ENCODE peak calls at places on chromosomes 1 and 21, in nine cellular contexts. One of them, this sample, is unnamed.

GRCh38 chr1:40808444-40808843 is 24.9 kb downstream of the KCNQ4 start:
- DNase-seq in IMR-90: no peak
- DNase-seq in A549: no peak
- DNase-seq in heart left ventricle: no peak
- DNase-seq in sigmoid colon: no peak
- DNase-seq in HCT116: no peak
- DNase-seq in uterus: no peak
- DNase-seq in suprapubic skin: no peak
- DNase-seq in H1: no peak
- DNase-seq in this sample: no peak

GRCh38 chr1:54951810-54952226 is 28.6 kb upstream of the TMEM61 start:
- DNase-seq in IMR-90: no peak
- DNase-seq in A549: no peak
- DNase-seq in heart left ventricle: no peak
- DNase-seq in sigmoid colon: no peak
- DNase-seq in HCT116: no peak
- DNase-seq in uterus: no peak
- DNase-seq in suprapubic skin: no peak
- DNase-seq in H1: no peak
- DNase-seq in this sample: no peak

GRCh38 chr1:226987623-226988336 is 47.7 kb downstream of the COQ8A start:
- DNase-seq in IMR-90: no peak
- DNase-seq in A549: no peak
- DNase-seq in heart left ventricle: no peak
- DNase-seq in sigmoid colon: peak; percentile 63
- DNase-seq in HCT116: no peak
- DNase-seq in uterus: no peak
- DNase-seq in suprapubic skin: no peak
- DNase-seq in H1: no peak
- DNase-seq in this sample: no peak

GRCh38 chr1:116478621-116479020 is 92.2 kb downstream of the CD58 start:
- DNase-seq in IMR-90: no peak
- DNase-seq in A549: no peak
- DNase-seq in heart left ventricle: no peak
- DNase-seq in sigmoid colon: no peak
- DNase-seq in HCT116: no peak
- DNase-seq in uterus: no peak
- DNase-seq in suprapubic skin: no peak
- DNase-seq in H1: no peak
- DNase-seq in this sample: no peak

GRCh38 chr1:115179397-115179835 is 90.1 kb upstream of the TSPAN2 start:
- DNase-seq in IMR-90: peak; percentile 98
- DNase-seq in A549: peak; percentile 67
- DNase-seq in heart left ventricle: peak; percentile 46
- DNase-seq in sigmoid colon: no peak
- DNase-seq in HCT116: peak; percentile 81
- DNase-seq in uterus: no peak
- DNase-seq in suprapubic skin: no peak
- DNase-seq in H1: no peak
- DNase-seq in this sample: no peak

GRCh38 chr1:43135857-43136781 is 36.0 kb downstream of the EBNA1BP2 start:
- DNase-seq in IMR-90: no peak
- DNase-seq in A549: no peak
- DNase-seq in heart left ventricle: no peak
- DNase-seq in sigmoid colon: no peak
- DNase-seq in HCT116: no peak
- DNase-seq in uterus: no peak
- DNase-seq in suprapubic skin: no peak
- DNase-seq in H1: no peak
- DNase-seq in this sample: no peak

GRCh38 chr1:232599178-232600041 is 30.5 kb downstream of the SIPA1L2 start:
- DNase-seq in IMR-90: peak; percentile 47
- DNase-seq in A549: no peak
- DNase-seq in heart left ventricle: no peak
- DNase-seq in sigmoid colon: no peak
- DNase-seq in HCT116: no peak
- DNase-seq in uterus: no peak
- DNase-seq in suprapubic skin: no peak
- DNase-seq in H1: no peak
- DNase-seq in this sample: no peak

GRCh38 chr1:115402753-115403184 is 64.7 kb upstream of the NGF start:
- DNase-seq in IMR-90: no peak
- DNase-seq in A549: no peak
- DNase-seq in heart left ventricle: no peak
- DNase-seq in sigmoid colon: no peak
- DNase-seq in HCT116: no peak
- DNase-seq in uterus: no peak
- DNase-seq in suprapubic skin: no peak
- DNase-seq in H1: no peak
- DNase-seq in this sample: no peak

GRCh38 chr1:162035241-162035640 is 11.6 kb upstream of the OLFML2B start:
- DNase-seq in IMR-90: no peak
- DNase-seq in A549: no peak
- DNase-seq in heart left ventricle: no peak
- DNase-seq in sigmoid colon: no peak
- DNase-seq in HCT116: no peak
- DNase-seq in uterus: no peak
- DNase-seq in suprapubic skin: no peak
- DNase-seq in H1: no peak
- DNase-seq in this sample: no peak

GRCh38 chr1:248820041-248820585 is 5.6 kb downstream of the SH3BP5L start:
- DNase-seq in IMR-90: no peak
- DNase-seq in A549: no peak
- DNase-seq in heart left ventricle: no peak
- DNase-seq in sigmoid colon: no peak
- DNase-seq in HCT116: no peak
- DNase-seq in uterus: no peak
- DNase-seq in suprapubic skin: no peak
- DNase-seq in H1: no peak
- DNase-seq in this sample: no peak

GRCh38 chr1:45716700-45717099 is 28.7 kb downstream of the TMEM69 start:
- DNase-seq in IMR-90: no peak
- DNase-seq in A549: no peak
- DNase-seq in heart left ventricle: no peak
- DNase-seq in sigmoid colon: no peak
- DNase-seq in HCT116: no peak
- DNase-seq in uterus: no peak
- DNase-seq in suprapubic skin: no peak
- DNase-seq in H1: no peak
- DNase-seq in this sample: no peak

GRCh38 chr1:45620588-45621500 is 3.0 kb downstream of the CCDC17 start:
- DNase-seq in IMR-90: no peak
- DNase-seq in A549: no peak
- DNase-seq in heart left ventricle: no peak
- DNase-seq in sigmoid colon: no peak
- DNase-seq in HCT116: no peak
- DNase-seq in uterus: no peak
- DNase-seq in suprapubic skin: no peak
- DNase-seq in H1: peak; percentile 56
- DNase-seq in this sample: no peak

GRCh38 chr1:209900734-209901133 is 37.3 kb upstream of the SYT14 start:
- DNase-seq in IMR-90: peak; percentile 77
- DNase-seq in A549: no peak
- DNase-seq in heart left ventricle: no peak
- DNase-seq in sigmoid colon: no peak
- DNase-seq in HCT116: no peak
- DNase-seq in uterus: no peak
- DNase-seq in suprapubic skin: no peak
- DNase-seq in H1: no peak
- DNase-seq in this sample: no peak

GRCh38 chr1:241895013-241895412 is 47.0 kb downstream of the EXO1 start:
- DNase-seq in IMR-90: no peak
- DNase-seq in A549: no peak
- DNase-seq in heart left ventricle: no peak
- DNase-seq in sigmoid colon: no peak
- DNase-seq in HCT116: no peak
- DNase-seq in uterus: no peak
- DNase-seq in suprapubic skin: no peak
- DNase-seq in H1: no peak
- DNase-seq in this sample: no peak

GRCh38 chr21:31354604-31355443 is 10.8 kb upstream of the TIAM1 start:
- DNase-seq in IMR-90: peak; percentile 87
- DNase-seq in A549: peak; percentile 16
- DNase-seq in heart left ventricle: no peak
- DNase-seq in sigmoid colon: no peak
- DNase-seq in HCT116: peak; percentile 98
- DNase-seq in uterus: no peak
- DNase-seq in suprapubic skin: no peak
- DNase-seq in H1: no peak
- DNase-seq in this sample: peak; percentile 55

GRCh38 chr1:159009704-159010361 is at the start of gene IFI16:
- DNase-seq in IMR-90: peak; percentile 96
- DNase-seq in A549: peak; percentile 10
- DNase-seq in heart left ventricle: peak; percentile 73
- DNase-seq in sigmoid colon: peak; percentile 69
- DNase-seq in HCT116: no peak
- DNase-seq in uterus: peak; percentile 78
- DNase-seq in suprapubic skin: peak; percentile 77
- DNase-seq in H1: no peak
- DNase-seq in this sample: no peak

GRCh38 chr1:172719694-172720138 is 60.8 kb downstream of the FASLG start:
- DNase-seq in IMR-90: peak; percentile 57
- DNase-seq in A549: peak; percentile 54
- DNase-seq in heart left ventricle: no peak
- DNase-seq in sigmoid colon: no peak
- DNase-seq in HCT116: peak; percentile 39
- DNase-seq in uterus: no peak
- DNase-seq in suprapubic skin: no peak
- DNase-seq in H1: no peak
- DNase-seq in this sample: no peak

GRCh38 chr1:168834225-168834872 is 105.3 kb upstream of the DPT start:
- DNase-seq in IMR-90: no peak
- DNase-seq in A549: no peak
- DNase-seq in heart left ventricle: no peak
- DNase-seq in sigmoid colon: no peak
- DNase-seq in HCT116: no peak
- DNase-seq in uterus: no peak
- DNase-seq in suprapubic skin: no peak
- DNase-seq in H1: no peak
- DNase-seq in this sample: no peak

GRCh38 chr1:8363764-8364301 is 45.9 kb downstream of the SLC45A1 start:
- DNase-seq in IMR-90: no peak
- DNase-seq in A549: no peak
- DNase-seq in heart left ventricle: no peak
- DNase-seq in sigmoid colon: peak; percentile 66
- DNase-seq in HCT116: no peak
- DNase-seq in uterus: peak; percentile 39
- DNase-seq in suprapubic skin: no peak
- DNase-seq in H1: no peak
- DNase-seq in this sample: no peak
- TF ChIP-seq POLR2A in IMR-90: no peak
- TF ChIP-seq POLR2A in A549: no peak
- TF ChIP-seq POLR2A in heart left ventricle: no peak
- TF ChIP-seq POLR2A in sigmoid colon: no peak
- TF ChIP-seq POLR2A in HCT116: no peak
- TF ChIP-seq POLR2A in uterus: no peak
- TF ChIP-seq POLR2A in suprapubic skin: no peak
- TF ChIP-seq POLR2A in H1: no peak
- TF ChIP-seq POLR2A in this sample: no peak

GRCh38 chr1:190633488-190633887 is 155.8 kb upstream of the BRINP3 start:
- DNase-seq in IMR-90: peak; percentile 1
- DNase-seq in A549: no peak
- DNase-seq in heart left ventricle: no peak
- DNase-seq in sigmoid colon: no peak
- DNase-seq in HCT116: no peak
- DNase-seq in uterus: no peak
- DNase-seq in suprapubic skin: no peak
- DNase-seq in H1: no peak
- DNase-seq in this sample: no peak
- TF ChIP-seq CTCF in IMR-90: peak; percentile 10
- TF ChIP-seq CTCF in A549: no peak
- TF ChIP-seq CTCF in heart left ventricle: no peak
- TF ChIP-seq CTCF in sigmoid colon: no peak
- TF ChIP-seq CTCF in HCT116: peak; percentile 9
- TF ChIP-seq CTCF in uterus: no peak
- TF ChIP-seq CTCF in suprapubic skin: no peak
- TF ChIP-seq CTCF in H1: no peak
- TF ChIP-seq CTCF in this sample: no peak

DNA sequence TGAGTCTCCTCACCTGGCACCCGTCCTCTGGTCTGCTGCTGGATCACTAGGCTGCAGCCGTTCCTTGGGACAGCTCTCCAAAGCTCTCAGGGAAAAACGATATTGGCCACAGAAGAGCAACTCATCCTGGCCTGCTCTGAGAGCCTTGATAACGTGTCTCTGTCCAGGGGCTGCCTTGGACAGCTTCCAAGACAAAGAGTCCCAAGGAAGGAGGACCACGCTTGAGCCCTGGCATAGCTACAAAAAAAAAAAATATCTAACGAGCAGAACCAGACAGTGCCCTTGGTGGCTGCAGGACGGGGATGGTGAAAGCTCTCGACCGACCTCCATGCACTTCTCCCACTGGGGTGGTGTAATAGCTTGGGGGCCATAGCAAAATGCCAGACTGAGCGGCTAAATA is 589.6 kb downstream of the NPHP4 start:
- DNase-seq in IMR-90: no peak
- DNase-seq in A549: no peak
- DNase-seq in heart left ventricle: no peak
- DNase-seq in sigmoid colon: no peak
- DNase-seq in HCT116: no peak
- DNase-seq in uterus: no peak
- DNase-seq in suprapubic skin: peak; percentile 25
- DNase-seq in H1: no peak
- DNase-seq in this sample: no peak
- TF ChIP-seq POLR2A in IMR-90: no peak
- TF ChIP-seq POLR2A in A549: no peak
- TF ChIP-seq POLR2A in heart left ventricle: no peak
- TF ChIP-seq POLR2A in sigmoid colon: no peak
- TF ChIP-seq POLR2A in HCT116: no peak
- TF ChIP-seq POLR2A in uterus: no peak
- TF ChIP-seq POLR2A in suprapubic skin: no peak
- TF ChIP-seq POLR2A in H1: no peak
- TF ChIP-seq POLR2A in this sample: no peak

GRCh38 chr21:45737485-45738166 is 94.1 kb downstream of the PCBP3 start:
- DNase-seq in IMR-90: no peak
- DNase-seq in A549: no peak
- DNase-seq in heart left ventricle: no peak
- DNase-seq in sigmoid colon: no peak
- DNase-seq in HCT116: no peak
- DNase-seq in uterus: no peak
- DNase-seq in suprapubic skin: no peak
- DNase-seq in H1: no peak
- DNase-seq in this sample: no peak

GRCh38 chr21:45736705-45737484 is 93.4 kb downstream of the PCBP3 start:
- DNase-seq in IMR-90: no peak
- DNase-seq in A549: no peak
- DNase-seq in heart left ventricle: no peak
- DNase-seq in sigmoid colon: no peak
- DNase-seq in HCT116: no peak
- DNase-seq in uterus: peak; percentile 28
- DNase-seq in suprapubic skin: no peak
- DNase-seq in H1: no peak
- DNase-seq in this sample: no peak

GRCh38 chr21:45739218-45740087 is 95.9 kb downstream of the PCBP3 start:
- DNase-seq in IMR-90: no peak
- DNase-seq in A549: no peak
- DNase-seq in heart left ventricle: no peak
- DNase-seq in sigmoid colon: no peak
- DNase-seq in HCT116: no peak
- DNase-seq in uterus: no peak
- DNase-seq in suprapubic skin: no peak
- DNase-seq in H1: no peak
- DNase-seq in this sample: no peak

GRCh38 chr21:45735259-45736000 is 91.9 kb downstream of the PCBP3 start:
- DNase-seq in IMR-90: no peak
- DNase-seq in A549: no peak
- DNase-seq in heart left ventricle: no peak
- DNase-seq in sigmoid colon: no peak
- DNase-seq in HCT116: no peak
- DNase-seq in uterus: no peak
- DNase-seq in suprapubic skin: no peak
- DNase-seq in H1: no peak
- DNase-seq in this sample: no peak

GRCh38 chr21:45736042-45736704 is 92.6 kb downstream of the PCBP3 start:
- DNase-seq in IMR-90: no peak
- DNase-seq in A549: no peak
- DNase-seq in heart left ventricle: no peak
- DNase-seq in sigmoid colon: no peak
- DNase-seq in HCT116: no peak
- DNase-seq in uterus: no peak
- DNase-seq in suprapubic skin: no peak
- DNase-seq in H1: no peak
- DNase-seq in this sample: no peak
- TF ChIP-seq CTCF in IMR-90: no peak
- TF ChIP-seq CTCF in A549: no peak
- TF ChIP-seq CTCF in heart left ventricle: no peak
- TF ChIP-seq CTCF in sigmoid colon: no peak
- TF ChIP-seq CTCF in HCT116: no peak
- TF ChIP-seq CTCF in uterus: no peak
- TF ChIP-seq CTCF in suprapubic skin: no peak
- TF ChIP-seq CTCF in H1: no peak
- TF ChIP-seq CTCF in this sample: no peak

This sample was measured in stomach.